ENCODE peak calls at places on chromosomes 2 and 18, in five cellular contexts. A, O, C, V and D are unnamed samples.

GRCh38 chr2:11224887-11225286 is 69.6 kb downstream of the SLC66A3 start:
- DNase-seq in O (no peak), A (no peak), C (no peak), V (no peak), D (no peak)

GRCh38 chr2:65442420-65443020 is 10.1 kb upstream of the SPRED2 start:
- DNase-seq in A (no peak), O (no peak), C (no peak), V (no peak), D (no peak)

GRCh38 chr2:30692829-30693265 is 114.4 kb downstream of the CAPN13 start:
- DNase-seq in C (no peak), V (no peak), O (no peak), A (peak; percentile 49), D (no peak)

GRCh38 chr2:11362781-11363099 is 18.3 kb upstream of the ROCK2 start:
- DNase-seq in O (no peak), V (no peak), A (no peak), C (no peak), D (no peak)

GRCh38 chr18:13381907-13382682 is 163.5 kb downstream of the LDLRAD4 start:
- DNase-seq in C (no peak), O (peak; percentile 27), A (peak; percentile 87), V (no peak), D (no peak)

GRCh38 chr2:112784199-112785189 is at the start of gene IL1A:
- DNase-seq in O (peak; percentile 71), V (peak; percentile 71), C (no peak), A (no peak), D (no peak)

GRCh38 chr2:3519255-3520190 is at the start of gene ADI1:
- DNase-seq in V (peak; percentile 86), C (peak; percentile 68), O (peak; percentile 84), A (peak; percentile 95), D (peak; percentile 68)

GRCh38 chr2:54899576-54900200 is 150.6 kb downstream of the RTN4 start:
- DNase-seq in O (peak; percentile 67), C (no peak), V (peak; percentile 48), A (no peak), D (no peak)

GRCh38 chr2:10253596-10254372 is 48.9 kb upstream of the HPCAL1 start:
- DNase-seq in V (no peak), C (no peak), O (no peak), A (no peak), D (no peak)

GRCh38 chr2:95379616-95379925 is 22.9 kb upstream of the FAHD2A start:
- DNase-seq in C (no peak), V (no peak), A (no peak), O (no peak), D (no peak)

GRCh38 chr2:206556357-206556949 is 85.8 kb upstream of the FAM237A start:
- DNase-seq in V (peak; percentile 48), O (peak; percentile 32), A (no peak), C (no peak), D (peak; percentile 26)

GRCh38 chr2:127940641-127941040 is 54.9 kb upstream of the AMMECR1L start:
- DNase-seq in V (no peak), C (no peak), A (no peak), O (no peak), D (no peak)

GRCh38 chr2:240614391-240614790 is 10.9 kb upstream of the GPR35 start:
- DNase-seq in O (no peak), C (no peak), A (no peak), V (no peak), D (no peak)

GRCh38 chr2:174836345-174836999 is 72.2 kb upstream of the CHRNA1 start:
- DNase-seq in A (no peak), V (peak; percentile 92), O (peak; percentile 97), C (no peak), D (no peak)

GRCh38 chr2:241532733-241533601 is 24.6 kb upstream of the STK25 start:
- DNase-seq in A (no peak), O (no peak), C (no peak), V (no peak), D (no peak)

GRCh38 chr2:127630409-127631183 is 15.4 kb upstream of the GPR17 start:
- DNase-seq in O (no peak), A (no peak), V (no peak), C (no peak), D (no peak)

GRCh38 chr2:230671117-230671516 is 41.5 kb upstream of the CAB39 start:
- DNase-seq in O (peak; percentile 79), C (no peak), V (peak; percentile 81), A (no peak), D (no peak)

GRCh38 chr2:92073036-92073814 is 2798.0 kb upstream of the TEKT4 start:
- DNase-seq in V (no peak), O (no peak), C (no peak), A (no peak), D (no peak)

GRCh38 chr2:203446071-203446481 is 89.0 kb downstream of the RAPH1 start:
- DNase-seq in C (no peak), O (peak; percentile 82), V (peak; percentile 91), A (no peak), D (no peak)

GRCh38 chr2:237291138-237291792 is 122.7 kb downstream of the COL6A3 start:
- DNase-seq in V (peak; percentile 96), A (peak; percentile 58), C (peak; percentile 20), O (peak; percentile 99), D (no peak)

GRCh38 chr2:73082523-73083410 is 11.3 kb upstream of the SFXN5 start:
- DNase-seq in A (no peak), C (no peak), V (no peak), O (no peak), D (no peak)

GRCh38 chr2:240478346-240479110 is 43.1 kb downstream of the GPC1 start:
- DNase-seq in A (no peak), C (no peak), O (no peak), V (no peak), D (no peak)

GRCh38 chr18:7987284-7987976 is 420.3 kb downstream of the PTPRM start:
- DNase-seq in C (no peak), O (peak; percentile 61), A (no peak), V (peak; percentile 61), D (no peak)

GRCh38 chr2:190359896-190360376 is 16.5 kb downstream of the INPP1 start:
- DNase-seq in V (peak; percentile 15), A (peak; percentile 86), O (peak; percentile 63), C (no peak), D (no peak)

GRCh38 chr2:9123069-9123468 is 83.5 kb upstream of the ASAP2 start:
- DNase-seq in V (no peak), C (no peak), O (no peak), A (no peak), D (no peak)

GRCh38 chr18:57107141-57107832 is 39.6 kb upstream of the BOD1L2 start:
- DNase-seq in O (peak; percentile 22), V (peak; percentile 92), A (no peak), C (no peak), D (no peak)

GRCh38 chr2:119136093-119136492 is 22.5 kb downstream of the C1QL2 start:
- DNase-seq in A (no peak), V (peak; percentile 52), O (no peak), C (no peak), D (no peak)

GRCh38 chr18:52160652-52161051 is 179.3 kb upstream of the DCC start:
- DNase-seq in C (no peak), A (no peak), V (peak; percentile 95), O (no peak), D (no peak)

GRCh38 chr2:126244937-126245336 is 411.0 kb upstream of the GYPC start:
- DNase-seq in V (peak; percentile 42), C (peak; percentile 36), A (peak; percentile 76), O (peak; percentile 4), D (peak; percentile 4)